ENCODE peak calls at places on chromosomes 12 and 14, in six cellular contexts. Y, L, S, C, N and Q are unnamed samples.

GRCh38 chr14:90517431-90517841 is 120.6 kb downstream of the CALM1 start:
- DNase-seq in Y (no peak), L (no peak), S (no peak), C (no peak), N (peak; percentile 40), Q (no peak)

GRCh38 chr12:116454950-116455447 is 104.2 kb upstream of the MAP1LC3B2 start:
- DNase-seq in Y (no peak), L (no peak), S (peak; percentile 96), C (no peak), N (no peak), Q (no peak)

GRCh38 chr14:105168979-105169507 is 467 bp upstream of the JAG2 start:
- DNase-seq in Y (no peak), L (no peak), S (no peak), C (no peak), N (no peak), Q (no peak)

GRCh38 chr14:104749958-104750529 is 2.9 kb upstream of the SIVA1 start:
- DNase-seq in Y (peak; percentile 61), L (no peak), S (peak; percentile 48), C (no peak), N (no peak), Q (no peak)

GRCh38 chr14:105838591-105839424 is 312.4 kb downstream of the TMEM121 start:
- DNase-seq in Y (no peak), L (no peak), S (no peak), C (peak; percentile 62), N (no peak), Q (peak; percentile 46)

GRCh38 chr12:10722502-10722904 is 620 bp downstream of the YBX3 start:
- DNase-seq in Y (peak; percentile 86), L (peak; percentile 68), S (peak; percentile 65), C (peak; percentile 80), N (peak; percentile 56), Q (peak; percentile 80)

GRCh38 chr12:118603610-118604361 is 227.4 kb downstream of the SUDS3 start:
- DNase-seq in Y (no peak), L (no peak), S (no peak), C (no peak), N (peak; percentile 23), Q (no peak)

GRCh38 chr12:77847665-77848431 is 17.2 kb downstream of the NAV3 start:
- DNase-seq in Y (no peak), L (no peak), S (peak; percentile 82), C (no peak), N (no peak), Q (no peak)

GRCh38 chr12:108419949-108420348 is 80.8 kb upstream of the CMKLR1 start:
- DNase-seq in Y (no peak), L (no peak), S (no peak), C (no peak), N (no peak), Q (no peak)

GRCh38 chr14:93333631-93334095 is 827 bp upstream of the BTBD7 start:
- DNase-seq in Y (no peak), L (no peak), S (no peak), C (no peak), N (no peak), Q (no peak)

GRCh38 chr12:46362895-46363581 is 9.5 kb downstream of the SLC38A2 start:
- DNase-seq in Y (no peak), L (no peak), S (no peak), C (no peak), N (no peak), Q (no peak)
- H3K4me3 ChIP-seq in Y (no peak overlapping the region), L (no peak overlapping the region), S (no peak overlapping the region), C (peak overlapping the region; percentile 88), N (no peak overlapping the region), Q (peak overlapping the region; percentile 92)

GRCh38 chr12:79434561-79434960 is 256.2 kb downstream of the PAWR start:
- DNase-seq in Y (no peak), L (no peak), S (no peak), C (no peak), N (no peak), Q (no peak)

GRCh38 chr12:79435742-79436141 is 255.0 kb downstream of the PAWR start:
- DNase-seq in Y (no peak), L (no peak), S (no peak), C (no peak), N (no peak), Q (no peak)

GRCh38 chr12:79439179-79439825 is 251.5 kb downstream of the PAWR start:
- DNase-seq in Y (no peak), L (no peak), S (no peak), C (no peak), N (no peak), Q (no peak)

GRCh38 chr12:79438480-79439178 is 252.1 kb downstream of the PAWR start:
- DNase-seq in Y (no peak), L (no peak), S (peak; percentile 60), C (no peak), N (no peak), Q (no peak)

DNA sequence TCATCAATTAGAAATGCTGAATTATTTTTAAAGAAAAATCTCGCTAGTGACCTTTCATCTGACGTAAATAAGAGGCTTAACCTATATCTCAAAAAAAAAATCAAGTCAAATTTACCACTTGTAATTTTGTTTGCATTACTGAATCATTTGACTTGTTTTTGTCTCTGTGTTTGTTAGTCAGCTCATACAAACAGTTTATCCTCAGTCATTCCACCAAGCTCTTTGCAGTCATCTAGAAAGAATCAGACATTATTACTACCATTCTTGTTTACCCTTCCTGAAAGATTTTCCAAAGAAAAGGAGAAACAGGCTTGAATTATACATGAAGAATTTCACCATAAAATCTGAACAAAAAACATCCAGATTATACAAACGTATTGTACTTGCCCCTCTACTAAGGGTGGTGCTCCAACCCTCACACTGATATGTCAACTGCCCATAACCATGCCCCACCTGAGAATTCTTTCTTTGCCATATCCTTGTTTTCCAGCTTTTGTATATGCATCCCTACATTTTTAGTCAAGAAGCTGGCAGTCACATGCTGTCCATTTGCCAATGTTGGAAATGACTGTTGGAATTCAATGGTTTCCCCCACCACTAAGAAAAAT is 257.2 kb downstream of the PAWR start:
- DNase-seq in Y (no peak), L (no peak), S (no peak), C (no peak), N (no peak), Q (no peak)
- TF ChIP-seq CTCF in Y (no peak), L (no peak), S (no peak), C (no peak), N (no peak), Q (no peak)

GRCh38 chr14:66381765-66382164 is 104.4 kb upstream of the CCDC196 start:
- DNase-seq in Y (no peak), L (no peak), S (no peak), C (no peak), N (no peak), Q (no peak)
- H3K27ac ChIP-seq in Y (no peak overlapping the region), L (no peak overlapping the region), S (no peak overlapping the region), C (no peak overlapping the region), N (no peak overlapping the region), Q (no peak overlapping the region)

DNA sequence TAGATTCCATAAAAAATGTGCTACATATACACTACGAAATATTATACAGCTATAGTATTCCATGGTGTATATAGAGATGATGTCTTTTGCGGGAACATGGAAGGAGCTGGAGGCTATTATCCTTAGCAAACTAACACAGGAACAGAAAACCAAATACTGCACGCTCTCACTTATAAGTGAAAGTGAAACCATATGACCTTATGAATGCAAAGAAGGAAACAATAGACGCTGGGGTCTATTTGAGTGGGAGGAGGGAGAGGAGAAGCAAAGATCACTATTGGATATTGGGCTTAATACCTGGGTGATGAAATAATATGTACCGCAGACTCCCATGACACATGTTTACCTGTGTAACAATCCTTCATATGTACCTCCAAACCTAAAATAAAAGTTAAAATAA is 142.7 kb downstream of the LRFN5 start:
- DNase-seq in Y (no peak), L (no peak), S (no peak), C (no peak), N (no peak), Q (no peak)
- H3K4me3 ChIP-seq in Y (peak overlapping the region; percentile 23), L (peak overlapping the region; percentile 32), S (no peak overlapping the region), C (peak overlapping the region; percentile 18), N (no peak overlapping the region), Q (peak overlapping the region; percentile 43)